ENCODE peak calls at places on chromosome 13, in four cellular contexts. E, J, A and S are unnamed samples.

GRCh38 chr13:23289917-23290357 is 109.2 kb downstream of the SGCG start:
- DNase-seq in E (no peak), J (peak; percentile 79), A (no peak), S (no peak)

GRCh38 chr13:52980695-52981094 is 47.9 kb upstream of the OLFM4 start:
- DNase-seq in E (no peak), J (no peak), A (no peak), S (no peak)

GRCh38 chr13:41268764-41269163 is 5.4 kb upstream of the MTRF1 start:
- DNase-seq in E (no peak), J (no peak), A (peak; percentile 3), S (no peak)

GRCh38 chr13:112648101-112648500 is 41.7 kb upstream of the ATP11A start:
- DNase-seq in E (no peak), J (no peak), A (no peak), S (no peak)

GRCh38 chr13:26132756-26133155 is 80.9 kb upstream of the SHISA2 start:
- DNase-seq in E (no peak), J (no peak), A (no peak), S (no peak)

GRCh38 chr13:47332149-47332548 is 435.3 kb upstream of the HTR2A start:
- DNase-seq in E (no peak), J (no peak), A (no peak), S (no peak)

GRCh38 chr13:51920267-51920666 is 58.5 kb downstream of the CCDC70 start:
- DNase-seq in E (no peak), J (no peak), A (no peak), S (no peak)

GRCh38 chr13:112781881-112782361 is 92.1 kb downstream of the ATP11A start:
- DNase-seq in E (no peak), J (peak; percentile 68), A (no peak), S (no peak)

GRCh38 chr13:21608961-21609360 is 5.0 kb upstream of the MICU2 start:
- DNase-seq in E (no peak), J (no peak), A (no peak), S (no peak)

GRCh38 chr13:27920677-27921420 is 1.0 kb downstream of the PDX1 start:
- DNase-seq in E (peak; percentile 46), J (no peak), A (peak; percentile 51), S (no peak)

GRCh38 chr13:42373048-42373812 is 101.3 kb downstream of the AKAP11 start:
- DNase-seq in E (no peak), J (no peak), A (no peak), S (no peak)